ENCODE peak calls at places on chromosomes 16 and 17, in five cellular contexts. D is OCI-LY7, A is mucosa of descending colon, K is dorsolateral prefrontal cortex, F is Caco-2. Y is an unnamed sample.

GRCh38 chr16:70688266-70688742 is 2.5 kb upstream of the MTSS2 start:
- DNase-seq in F (no peak), A (peak; percentile 67), K (peak; percentile 86), D (no peak), Y (no peak)

GRCh38 chr16:82451449-82451848 is 175.3 kb upstream of the CDH13 start:
- DNase-seq in D (no peak), F (no peak), A (no peak), K (no peak), Y (no peak)

GRCh38 chr16:51149721-51150158 is 1.3 kb downstream of the SALL1 start:
- DNase-seq in D (no peak), A (no peak), K (no peak), F (no peak), Y (no peak)

GRCh38 chr16:57675752-57676623 is 7.9 kb downstream of the ADGRG3 start:
- DNase-seq in K (no peak), A (no peak), D (no peak), F (no peak), Y (peak; percentile 20)

GRCh38 chr16:80931985-80932720 is 74.5 kb downstream of the CMC2 start:
- DNase-seq in D (no peak), K (peak; percentile 70), F (peak; percentile 65), A (peak; percentile 61), Y (peak; percentile 39)

GRCh38 chr17:49548506-49549310 is 27.0 kb upstream of the NXPH3 start:
- DNase-seq in A (no peak), F (peak; percentile 75), K (no peak), D (no peak), Y (peak; percentile 66)

GRCh38 chr17:751269-752001 is 629 bp downstream of the GEMIN4 start:
- DNase-seq in D (peak; percentile 79), A (peak; percentile 60), F (no peak), K (no peak), Y (peak; percentile 52)

GRCh38 chr16:49048557-49048956 is 233.1 kb downstream of the CBLN1 start:
- DNase-seq in D (no peak), F (no peak), K (peak; percentile 50), A (no peak), Y (peak; percentile 65)

GRCh38 chr17:72342582-72343527 is 222.0 kb downstream of the SOX9 start:
- DNase-seq in F (no peak), A (no peak), K (peak; percentile 66), D (no peak), Y (no peak)

GRCh38 chr16:524274-525011 is 3.1 kb upstream of the CAPN15 start:
- DNase-seq in D (no peak), A (no peak), F (no peak), K (no peak), Y (no peak)

GRCh38 chr17:60077226-60077625 is 1.5 kb downstream of the HEATR6 start:
- DNase-seq in F (no peak), K (no peak), D (no peak), A (no peak), Y (no peak)

GRCh38 chr16:3017806-3018506 is at the start of gene CLDN6:
- DNase-seq in D (peak; percentile 15), A (peak; percentile 62), K (no peak), F (peak; percentile 40), Y (no peak)

GRCh38 chr17:46154151-46154816 is 38.9 kb downstream of the KANSL1 start:
- DNase-seq in A (no peak), F (no peak), D (peak; percentile 46), K (no peak), Y (no peak)

GRCh38 chr17:66354981-66355380 is 52.6 kb downstream of the PRKCA start:
- DNase-seq in K (no peak), F (no peak), A (no peak), D (no peak), Y (no peak)

GRCh38 chr16:83215417-83216001 is 588.7 kb downstream of the CDH13 start:
- DNase-seq in A (peak; percentile 63), F (peak; percentile 45), K (no peak), D (peak; percentile 75), Y (peak; percentile 48)

GRCh38 chr17:42591411-42591810 is 13.9 kb upstream of the PSMC3IP start:
- DNase-seq in A (no peak), K (no peak), D (no peak), F (no peak), Y (no peak)

GRCh38 chr16:57387598-57388354 is 15.5 kb downstream of the CX3CL1 start:
- DNase-seq in A (no peak), D (no peak), F (no peak), K (no peak), Y (no peak)

GRCh38 chr17:14815079-14815478 is 450.0 kb downstream of the PMP22 start:
- DNase-seq in F (no peak), K (no peak), D (no peak), A (no peak), Y (peak; percentile 81)

GRCh38 chr16:56848056-56848936 is 16.7 kb upstream of the SLC12A3 start:
- DNase-seq in F (peak; percentile 24), D (no peak), A (no peak), K (no peak), Y (peak; percentile 62)

GRCh38 chr17:61139219-61139618 is 260.4 kb upstream of the TBX2 start:
- DNase-seq in K (no peak), F (no peak), A (peak; percentile 40), D (peak; percentile 59), Y (peak; percentile 24)

GRCh38 chr16:22379656-22380055 is 5.2 kb upstream of the CDR2 start:
- DNase-seq in K (no peak), D (no peak), A (no peak), F (no peak), Y (no peak)

GRCh38 chr16:9869776-9870175 is 312.5 kb downstream of the GRIN2A start:
- DNase-seq in F (no peak), D (no peak), K (no peak), A (no peak), Y (no peak)

GRCh38 chr17:18117974-18118632 is 9.5 kb downstream of the MYO15A start:
- DNase-seq in D (no peak), F (no peak), A (no peak), K (no peak), Y (no peak)

GRCh38 chr17:47813077-47813476 is 8.5 kb downstream of the OSBPL7 start:
- DNase-seq in A (no peak), F (peak; percentile 48), K (no peak), D (no peak), Y (no peak)

GRCh38 chr16:71917900-71918299 is 22.6 kb downstream of the IST1 start:
- DNase-seq in F (no peak), A (no peak), K (no peak), D (no peak), Y (no peak)

GRCh38 chr16:49127103-49127502 is 154.5 kb downstream of the CBLN1 start:
- DNase-seq in K (no peak), A (no peak), D (peak; percentile 33), F (no peak), Y (peak; percentile 46)

GRCh38 chr16:50612849-50613198 is 64.6 kb downstream of the NKD1 start:
- DNase-seq in K (no peak), D (no peak), A (no peak), F (no peak), Y (no peak)

GRCh38 chr17:57947369-57947768 is 7.8 kb downstream of the CUEDC1 start:
- DNase-seq in K (no peak), D (no peak), F (no peak), A (no peak), Y (no peak)

GRCh38 chr17:57948169-57948554 is 7.0 kb downstream of the CUEDC1 start:
- DNase-seq in F (no peak), A (peak; percentile 29), K (no peak), D (no peak), Y (no peak)

GRCh38 chr17:57946798-57947358 is 8.3 kb downstream of the CUEDC1 start:
- DNase-seq in F (peak; percentile 57), A (peak; percentile 65), K (no peak), D (peak; percentile 69), Y (peak; percentile 74)

GRCh38 chr17:57944796-57945362 is 10.3 kb downstream of the CUEDC1 start:
- DNase-seq in D (no peak), K (no peak), F (no peak), A (no peak), Y (no peak)

GRCh38 chr17:57945999-57946797 is 9.0 kb downstream of the CUEDC1 start:
- DNase-seq in K (no peak), A (no peak), F (no peak), D (no peak), Y (peak; percentile 92)
- H3K4me3 ChIP-seq in K (peak overlapping the region; percentile 52), A (no peak overlapping the region), F (no peak overlapping the region), D (peak overlapping the region; percentile 55), Y (peak overlapping the region; percentile 21)

GRCh38 chr17:34958438-34958837 is 2.8 kb downstream of the CCT6B start:
- DNase-seq in K (no peak), D (no peak), A (no peak), F (no peak), Y (no peak)

DNA sequence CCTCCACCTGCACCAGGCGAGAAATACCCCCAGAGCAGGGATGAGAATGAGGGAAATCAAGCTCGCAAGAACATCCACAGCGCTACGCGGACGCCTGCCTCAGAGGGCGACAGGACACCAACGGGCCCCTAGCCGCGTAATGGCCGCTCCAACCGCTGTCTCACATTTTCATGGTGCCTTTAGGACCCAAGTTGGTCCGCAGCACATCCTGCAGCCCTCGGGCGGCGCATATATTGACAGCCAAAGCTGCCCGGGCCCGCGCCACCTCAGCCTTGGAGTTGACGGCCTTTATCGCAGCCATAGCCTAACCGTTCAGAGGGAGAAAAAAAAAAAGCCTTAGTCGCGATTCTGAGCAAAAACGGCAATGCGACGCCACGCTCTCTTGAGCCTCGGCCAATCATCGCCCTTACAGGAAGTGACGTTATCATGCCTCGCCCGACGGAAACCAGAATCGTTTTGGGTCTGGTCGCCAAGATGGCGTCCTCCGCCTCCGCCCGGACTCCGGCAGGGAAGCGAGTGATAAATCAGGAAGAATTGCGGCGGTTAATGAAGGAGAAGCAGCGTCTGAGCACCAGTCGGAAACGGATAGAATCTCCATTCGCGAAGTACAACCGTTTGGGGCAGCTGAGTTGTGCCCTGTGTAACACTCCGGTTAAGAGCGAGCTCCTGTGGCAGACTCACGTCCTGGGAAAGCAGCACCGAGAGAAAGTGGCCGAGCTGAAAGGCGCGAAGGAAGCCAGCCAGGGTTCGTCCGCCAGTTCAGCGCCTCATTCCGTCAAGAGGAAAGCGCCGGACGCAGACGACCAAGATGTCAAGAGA is at the start of the genes CCT6B and ZNF830:
- DNase-seq in A (peak; percentile 90), F (peak; percentile 93), K (peak; percentile 91), D (peak; percentile 94), Y (peak; percentile 96)
- TF ChIP-seq CTCF in A (no peak), F (no peak), K (peak; percentile 33), D (no peak), Y (no peak)

GRCh38 chr16:75379911-75380847 is 53.1 kb downstream of the CFDP1 start:
- DNase-seq in D (peak; percentile 84), F (no peak), A (no peak), K (no peak), Y (no peak)
- H3K4me3 ChIP-seq in D (peak overlapping the region; percentile 25), F (no peak overlapping the region), A (no peak overlapping the region), K (no peak overlapping the region), Y (no peak overlapping the region)

DNA sequence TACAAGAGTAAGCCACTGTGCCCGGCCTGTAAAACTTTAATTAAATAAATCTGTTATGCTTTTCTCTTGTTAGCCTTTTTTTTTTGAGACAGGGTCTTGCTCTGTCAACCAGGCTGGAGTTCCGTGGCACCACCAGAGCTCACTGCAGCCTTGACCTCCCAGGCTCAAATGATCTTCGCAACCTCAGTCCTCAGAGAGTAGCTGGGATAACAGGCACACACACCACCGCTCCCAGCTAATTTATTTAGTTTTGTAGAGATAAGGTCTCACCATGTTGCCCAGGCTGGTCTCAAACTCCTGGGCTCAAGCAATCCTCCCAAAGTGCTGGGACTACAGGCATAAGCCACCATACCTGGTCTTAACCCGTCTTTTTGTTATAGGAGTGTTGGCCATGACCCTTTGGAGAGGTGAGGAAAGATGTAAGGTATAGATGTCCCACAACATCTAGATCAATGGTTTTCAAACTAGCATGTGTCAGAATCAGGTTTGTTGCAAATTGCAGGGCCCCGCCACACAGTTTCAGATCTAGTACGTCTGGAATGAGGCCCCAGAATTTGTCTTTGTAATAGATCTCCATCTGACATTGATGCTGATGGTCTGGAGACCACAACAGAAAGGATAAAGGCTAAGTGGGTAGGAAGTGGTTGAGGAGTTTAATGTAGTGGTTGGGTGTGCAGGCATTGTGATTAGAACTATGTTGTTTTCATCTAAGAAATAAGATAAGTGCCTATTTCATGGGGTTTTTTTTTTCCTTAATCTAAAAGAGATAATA is 4.3 kb upstream of the GGA2 start:
- DNase-seq in F (no peak), D (peak; percentile 32), K (no peak), A (no peak), Y (no peak)
- TF ChIP-seq CTCF in F (no peak), D (no peak), K (no peak), A (no peak), Y (no peak)